ENCODE peak calls at places on chromosomes 7 and 10, in seven cellular contexts. I is AG09309, Q is cardiac muscle cell, L is AG10803, Y is MCF 10A, V is Caco-2, H is suprapubic skin. G is an unnamed sample.

GRCh38 chr7:28754027-28754426 is 204.1 kb downstream of the TRIL start:
- DNase-seq in I (no peak), Q (no peak), L (peak; percentile 36), Y (peak; percentile 17), V (no peak), H (no peak), G (peak; percentile 36)

GRCh38 chr10:10797467-10797866 is 220.2 kb upstream of the CELF2 start:
- DNase-seq in I (no peak), Q (no peak), L (no peak), Y (no peak), V (no peak), H (no peak), G (no peak)

GRCh38 chr10:73655257-73655989 is 406 bp downstream of the SYNPO2L start:
- DNase-seq in I (no peak), Q (no peak), L (no peak), Y (no peak), V (no peak), H (no peak), G (peak; percentile 64)

GRCh38 chr10:93752761-93753160 is 5.0 kb upstream of the LGI1 start:
- DNase-seq in I (peak; percentile 17), Q (no peak), L (peak; percentile 44), Y (peak; percentile 67), V (no peak), H (no peak), G (no peak)

GRCh38 chr10:53441804-53442203 is 669.2 kb upstream of the MBL2 start:
- DNase-seq in I (no peak), Q (no peak), L (no peak), Y (no peak), V (no peak), H (no peak), G (no peak)

GRCh38 chr10:130664526-130664925 is 528.3 kb downstream of the GLRX3 start:
- DNase-seq in I (no peak), Q (no peak), L (no peak), Y (no peak), V (no peak), H (no peak), G (no peak)

GRCh38 chr10:76394707-76395042 is 963.3 kb downstream of the LRMDA start:
- DNase-seq in I (no peak), Q (no peak), L (no peak), Y (no peak), V (no peak), H (no peak), G (no peak)

GRCh38 chr10:10092581-10092980 is 925.1 kb upstream of the CELF2 start:
- DNase-seq in I (no peak), Q (peak; percentile 64), L (peak; percentile 4), Y (peak; percentile 56), V (no peak), H (peak; percentile 86), G (no peak)

GRCh38 chr10:113445736-113446135 is 107.1 kb upstream of the HABP2 start:
- DNase-seq in I (no peak), Q (no peak), L (no peak), Y (no peak), V (no peak), H (no peak), G (no peak)

GRCh38 chr10:29535012-29535777 is 99.6 kb downstream of the SVIL start:
- DNase-seq in I (peak; percentile 65), Q (peak; percentile 58), L (peak; percentile 83), Y (no peak), V (peak; percentile 95), H (no peak), G (no peak)

GRCh38 chr10:12081879-12082560 is 13.3 kb downstream of the DHTKD1 start:
- DNase-seq in I (no peak), Q (no peak), L (peak; percentile 24), Y (peak; percentile 14), V (no peak), H (no peak), G (no peak)

GRCh38 chr7:41792099-41792498 is 89.2 kb upstream of the INHBA start:
- DNase-seq in I (peak; percentile 17), Q (no peak), L (peak; percentile 27), Y (peak; percentile 30), V (no peak), H (no peak), G (no peak)

DNA sequence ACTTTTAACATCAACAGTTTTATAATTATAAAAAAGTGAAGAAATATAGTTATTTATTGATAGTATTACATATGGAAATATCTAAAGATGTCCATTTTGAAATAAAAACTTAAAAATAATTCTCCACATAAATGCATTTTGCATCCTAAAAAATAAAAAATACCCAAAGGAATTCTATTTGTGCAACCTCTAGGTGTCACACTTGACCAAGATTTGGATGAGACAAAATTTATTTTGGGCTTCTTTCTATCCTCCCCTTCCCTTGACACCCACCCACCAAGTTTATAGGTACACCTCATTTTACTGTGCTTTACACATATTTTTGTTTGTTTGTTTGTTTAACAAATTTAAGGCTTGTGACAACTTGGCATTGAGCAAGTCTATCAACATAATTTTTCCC is 3.3 kb upstream of the THSD7A start:
- DNase-seq in I (no peak), Q (no peak), L (no peak), Y (peak; percentile 4), V (no peak), H (no peak), G (no peak)
- TF ChIP-seq CTCF in I (peak; percentile 24), Q (peak; percentile 40), L (peak; percentile 31), Y (peak; percentile 60), V (no peak), H (no peak), G (no peak)

GRCh38 chr10:21496285-21497176 is 29.0 kb downstream of the SKIDA1 start:
- DNase-seq in I (no peak), Q (peak; percentile 77), L (peak; percentile 38), Y (peak; percentile 62), V (peak; percentile 72), H (no peak), G (peak; percentile 76)
- TF ChIP-seq CTCF in I (peak; percentile 37), Q (peak; percentile 38), L (peak; percentile 40), Y (peak; percentile 22), V (peak; percentile 84), H (peak; percentile 16), G (peak; percentile 49)

DNA sequence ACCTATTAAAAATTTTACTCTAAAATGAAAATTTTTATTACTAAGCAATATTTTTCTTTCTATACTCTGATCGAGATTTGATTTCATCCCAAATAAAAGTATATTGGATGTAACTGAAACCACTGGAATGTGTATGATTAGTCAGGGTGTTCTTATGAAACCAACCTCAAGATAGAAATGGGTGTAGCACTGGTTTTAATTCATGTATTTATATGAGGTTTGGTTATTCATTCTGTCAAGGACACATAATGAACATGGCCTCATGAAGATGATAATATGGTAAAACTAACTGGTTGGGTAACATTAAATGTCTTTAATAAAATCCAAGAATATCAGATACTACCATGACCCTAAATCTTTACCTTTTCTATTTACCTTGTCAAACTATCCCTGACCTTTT is 197.7 kb downstream of the SEMA3A start:
- DNase-seq in I (no peak), Q (no peak), L (no peak), Y (peak; percentile 14), V (no peak), H (no peak), G (no peak)
- TF ChIP-seq CTCF in I (no peak), Q (no peak), L (no peak), Y (no peak), V (no peak), H (no peak), G (no peak)

DNA sequence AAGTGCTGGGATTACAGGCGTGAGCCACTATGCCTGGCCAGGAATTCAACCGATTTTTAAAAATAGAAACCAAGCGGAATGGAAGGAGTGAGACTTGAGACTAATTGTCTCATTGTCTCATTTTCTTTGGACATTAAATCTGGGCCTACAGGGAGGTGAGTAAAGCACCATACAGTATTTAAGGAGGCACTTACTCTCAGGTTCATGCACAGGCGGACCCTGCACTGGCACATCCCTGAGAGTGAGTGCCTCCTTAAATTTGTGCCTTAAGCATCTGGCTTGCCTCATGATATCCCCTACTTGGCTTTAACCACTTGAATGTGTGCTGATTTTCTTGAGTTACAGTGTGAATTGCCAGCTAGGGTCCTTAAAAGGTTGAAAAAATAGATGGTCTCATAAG is 10.6 kb downstream of the UBE3C start:
- DNase-seq in I (no peak), Q (no peak), L (no peak), Y (no peak), V (no peak), H (no peak), G (no peak)
- TF ChIP-seq CTCF in I (no peak), Q (no peak), L (no peak), Y (no peak), V (no peak), H (no peak), G (no peak)

GRCh38 chr10:126098216-126098561 is 201.8 kb downstream of the FANK1 start:
- DNase-seq in I (no peak), Q (no peak), L (no peak), Y (no peak), V (no peak), H (no peak), G (no peak)

GRCh38 chr10:126094537-126094936 is 198.2 kb downstream of the FANK1 start:
- DNase-seq in I (peak; percentile 11), Q (no peak), L (no peak), Y (no peak), V (no peak), H (no peak), G (no peak)

GRCh38 chr10:126101744-126102143 is 205.4 kb downstream of the FANK1 start:
- DNase-seq in I (no peak), Q (no peak), L (no peak), Y (no peak), V (no peak), H (no peak), G (peak; percentile 60)

GRCh38 chr10:126092806-126093205 is 196.4 kb downstream of the FANK1 start:
- DNase-seq in I (no peak), Q (no peak), L (peak; percentile 23), Y (no peak), V (no peak), H (no peak), G (no peak)

GRCh38 chr10:126097558-126098215 is 201.3 kb downstream of the FANK1 start:
- DNase-seq in I (no peak), Q (no peak), L (no peak), Y (peak; percentile 13), V (no peak), H (no peak), G (no peak)
- TF ChIP-seq CTCF in I (peak; percentile 12), Q (peak; percentile 24), L (no peak), Y (no peak), V (peak; percentile 37), H (no peak), G (no peak)

DNA sequence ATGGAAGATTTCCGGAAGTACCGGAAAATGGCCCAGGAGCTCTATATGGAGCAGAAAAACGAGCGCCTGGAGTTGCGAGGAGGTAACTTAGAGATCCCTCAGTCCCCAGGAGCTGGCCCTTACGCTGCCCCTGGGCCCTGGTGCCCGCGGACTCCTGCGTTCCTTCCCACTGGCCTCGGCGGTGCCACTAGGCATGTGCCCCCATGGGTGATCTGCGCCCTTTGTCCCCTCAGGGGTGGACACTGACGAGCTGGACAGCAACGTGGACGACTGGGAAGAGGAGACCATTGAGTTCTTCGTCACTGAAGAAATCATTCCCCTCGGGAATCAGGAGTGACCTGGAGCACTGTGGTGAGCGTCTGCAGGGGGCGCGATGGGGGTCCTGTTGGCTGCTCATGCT is 24.2 kb upstream of the CHST12 start:
- DNase-seq in I (no peak), Q (no peak), L (no peak), Y (no peak), V (no peak), H (no peak), G (no peak)
- TF ChIP-seq CTCF in I (no peak), Q (no peak), L (no peak), Y (no peak), V (no peak), H (no peak), G (no peak)

G was measured in GM13976.